ENCODE peak calls at places on chromosomes 12 and 14, in five cellular contexts. Y is heart left ventricle, Q is dorsolateral prefrontal cortex, J is type B pancreatic cell, E is endothelial cell. U is an unnamed sample.

GRCh38 chr14:81679226-81679625 is 145.6 kb upstream of the SEL1L start:
- DNase-seq in E (no peak), Y (no peak), J (no peak), Q (no peak), U (no peak)

GRCh38 chr14:22551597-22551982 is 37.4 kb downstream of the DAD1 start:
- DNase-seq in J (no peak), Q (no peak), Y (no peak), E (no peak), U (no peak)

GRCh38 chr14:24418492-24418873 is 11.0 kb downstream of the CBLN3 start:
- DNase-seq in Y (no peak), E (no peak), J (no peak), Q (no peak), U (no peak)

GRCh38 chr12:42695490-42695995 is 106.0 kb upstream of the PRICKLE1 start:
- DNase-seq in Y (no peak), E (no peak), J (no peak), Q (no peak), U (no peak)

GRCh38 chr12:117032593-117033381 is 66.4 kb downstream of the TESC start:
- DNase-seq in Q (no peak), Y (peak), J (no peak), E (no peak), U (peak)

GRCh38 chr14:64209428-64210165 is 84.6 kb downstream of the ESR2 start:
- DNase-seq in Y (peak), E (no peak), Q (no peak), J (no peak), U (no peak)

GRCh38 chr14:86797075-86797351 is 1196.0 kb downstream of the GALC start:
- DNase-seq in E (no peak), J (no peak), Y (no peak), Q (no peak), U (no peak)

GRCh38 chr12:53748072-53748840 is 3.5 kb downstream of the CISTR start:
- DNase-seq in Y (no peak), J (no peak), Q (no peak), E (no peak), U (no peak)

GRCh38 chr14:22839159-22839779 is 2.9 kb downstream of the MMP14 start:
- DNase-seq in Q (no peak), E (no peak), Y (no peak), J (no peak), U (no peak)

GRCh38 chr12:3538691-3539030 is 47.7 kb downstream of the PRMT8 start:
- DNase-seq in E (no peak), Q (no peak), Y (no peak), J (no peak), U (no peak)

GRCh38 chr14:77562681-77563080 is 53.8 kb downstream of the SPTLC2 start:
- DNase-seq in E (no peak), J (no peak), Q (no peak), Y (no peak), U (no peak)

GRCh38 chr14:93792391-93792790 is 4.1 kb upstream of the PRIMA1 start:
- DNase-seq in E (no peak), J (no peak), Q (no peak), Y (no peak), U (no peak)

DNA sequence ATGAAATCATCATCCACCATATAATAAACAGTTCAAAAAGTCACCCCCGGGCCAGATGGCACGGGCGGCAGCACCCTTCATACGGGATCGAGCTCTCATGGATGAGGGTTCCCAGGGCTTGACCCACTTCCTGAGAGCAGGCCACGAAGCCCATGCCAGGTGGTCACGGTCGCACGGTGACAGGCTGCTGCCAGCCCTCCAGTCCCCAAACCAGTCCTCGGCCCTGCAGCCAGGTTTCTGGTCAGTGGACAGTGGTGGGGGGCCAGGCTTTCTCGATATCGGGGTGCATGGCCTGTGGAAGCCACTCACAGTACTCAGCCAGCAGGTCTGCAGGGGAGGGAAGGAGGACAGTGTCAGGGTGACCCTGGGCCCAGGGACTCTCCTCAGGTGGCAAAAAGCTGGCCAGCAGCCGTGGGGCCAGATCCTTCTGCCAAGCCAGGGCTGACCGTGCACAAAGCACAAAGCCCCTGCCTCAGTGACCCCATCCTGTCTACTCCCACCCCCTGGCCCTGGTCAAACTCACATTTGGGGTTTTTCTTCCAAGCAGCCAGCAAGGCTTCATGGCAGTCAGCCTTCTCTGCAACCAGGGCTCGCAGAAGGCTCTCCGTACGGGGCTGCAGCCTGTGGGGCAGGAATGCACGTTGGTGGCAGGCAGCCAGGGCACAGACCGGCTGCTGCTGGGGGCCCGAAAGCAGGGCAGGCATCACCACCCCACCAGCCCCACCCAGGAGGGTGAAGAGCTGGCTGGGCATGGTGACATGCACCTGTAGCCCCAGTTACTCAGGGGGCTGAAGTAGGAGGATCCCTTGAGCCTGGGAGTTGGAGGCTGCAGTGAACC is 33.3 kb upstream of the UBC start:
- DNase-seq in E (no peak), Y (peak), J (no peak), Q (no peak), U (no peak)
- TF ChIP-seq CTCF in E (no peak), Y (no peak), J (no peak), Q (no peak), U (no peak)

GRCh38 chr12:111175404-111175803 is 193.5 kb downstream of the PHETA1 start:
- DNase-seq in Y (no peak), E (no peak), J (no peak), Q (no peak), U (no peak)

GRCh38 chr12:111173391-111174282 is 195.3 kb downstream of the PHETA1 start:
- DNase-seq in E (no peak), Y (no peak), Q (no peak), J (no peak), U (no peak)

GRCh38 chr12:111171334-111171733 is 197.6 kb downstream of the PHETA1 start:
- DNase-seq in J (no peak), E (no peak), Y (no peak), Q (no peak), U (no peak)

GRCh38 chr12:111171832-111172231 is 197.1 kb downstream of the PHETA1 start:
- DNase-seq in Q (no peak), Y (no peak), J (no peak), E (no peak), U (no peak)

DNA sequence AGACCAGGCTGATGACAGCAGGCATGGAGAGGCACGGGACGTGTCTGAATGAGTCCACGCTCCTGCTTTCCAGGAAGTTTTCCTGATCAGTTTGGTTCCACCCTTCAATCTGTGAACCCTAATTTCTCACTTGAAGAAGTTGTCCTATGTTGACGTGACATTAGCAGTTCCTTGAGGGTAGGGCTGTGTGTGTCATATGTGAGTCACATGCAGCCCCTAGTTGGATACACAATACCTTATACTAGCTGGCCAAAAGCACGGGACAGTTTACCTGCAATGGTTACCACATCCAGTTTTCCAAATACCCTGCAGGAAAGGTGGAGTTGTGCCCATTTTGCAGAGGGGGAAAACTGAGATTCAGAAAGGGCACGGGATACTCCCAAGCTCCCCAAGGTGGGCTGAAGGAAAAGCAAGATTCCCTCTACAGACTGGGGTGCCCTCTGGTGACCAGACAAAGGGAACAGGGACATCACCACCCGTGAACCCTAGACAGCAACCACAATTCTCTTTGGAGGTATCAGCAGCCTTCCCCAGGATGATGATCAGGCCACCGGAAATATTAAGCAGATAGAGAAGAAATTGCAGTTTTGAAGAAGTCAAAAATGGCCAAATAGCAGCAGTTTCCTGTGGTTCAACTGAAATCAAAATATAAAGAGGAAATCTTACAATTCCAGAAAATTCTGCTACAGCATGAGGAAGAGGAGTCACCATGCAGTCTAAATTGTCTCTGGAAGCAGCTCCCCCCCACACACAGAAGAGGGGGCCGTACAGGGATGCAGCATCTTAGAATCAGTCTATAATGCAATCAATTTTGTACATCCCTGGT is 194.4 kb downstream of the PHETA1 start:
- DNase-seq in J (no peak), Q (no peak), Y (no peak), E (no peak), U (no peak)
- TF ChIP-seq CTCF in J (peak), Q (peak), Y (peak), E (no peak), U (peak)

GRCh38 chr12:111642681-111643427 is 42.9 kb downstream of the BRAP start:
- DNase-seq in Q (no peak), Y (no peak), E (no peak), J (no peak), U (no peak)
- TF ChIP-seq CTCF in Q (no peak), Y (no peak), E (no peak), J (no peak), U (peak)

DNA sequence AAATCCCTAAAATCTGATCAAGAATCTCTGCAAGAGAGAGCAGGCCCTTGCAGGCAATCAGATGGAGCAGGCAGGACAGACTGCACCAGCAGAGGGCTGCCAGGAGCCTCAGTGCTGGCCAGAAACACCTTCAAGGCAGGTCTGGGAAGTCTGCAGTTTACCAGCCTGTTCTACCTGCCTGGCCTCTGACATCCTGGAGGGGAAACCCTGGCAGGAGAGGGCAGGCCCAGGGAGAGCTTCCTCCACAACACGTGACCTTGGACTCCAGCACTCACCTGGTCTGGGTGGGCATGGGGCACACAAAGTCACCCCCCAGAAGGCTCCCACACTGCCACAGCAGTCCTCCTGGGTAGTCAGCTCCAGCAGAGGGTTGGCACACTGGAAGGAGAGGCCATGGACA is 56.0 kb downstream of the ISCA2 start:
- DNase-seq in Y (peak), Q (no peak), E (no peak), J (no peak), U (no peak)
- TF ChIP-seq CTCF in Y (no peak), Q (no peak), E (no peak), J (no peak), U (peak)

U was measured in chondrocyte.